ENCODE peak calls at places on chromosomes 13 and 19, in six cellular contexts. H is adrenal gland, X is endodermal cell, M is smooth muscle cell of the brain vasculature, J is fibroblast of pulmonary artery, W is right cardiac atrium. S is an unnamed sample.

GRCh38 chr13:60402022-60402421 is 5.0 kb downstream of the TDRD3 start:
- DNase-seq in H (no peak), X (no peak), M (no peak), J (no peak), W (no peak), S (no peak)

GRCh38 chr19:20278342-20278741 is 111.3 kb downstream of the ZNF486 start:
- DNase-seq in H (no peak), X (peak), M (no peak), J (no peak), W (no peak), S (no peak)

GRCh38 chr13:59346861-59347470 is 816.8 kb downstream of the DIAPH3 start:
- DNase-seq in H (no peak), X (no peak), M (no peak), J (no peak), W (peak), S (no peak)

GRCh38 chr13:71712988-71713653 is 153.9 kb downstream of the DACH1 start:
- DNase-seq in H (no peak), X (peak), M (peak), J (peak), W (no peak), S (peak)

GRCh38 chr19:344625-345319 is at the start of gene MIER2:
- DNase-seq in H (peak), X (peak), M (peak), J (peak), W (peak), S (peak)

GRCh38 chr19:27870293-27870692 is 1342.7 kb downstream of the UQCRFS1 start:
- DNase-seq in H (no peak), X (no peak), M (no peak), J (no peak), W (no peak), S (no peak)

GRCh38 chr19:13024958-13025653 is 29.8 kb downstream of the NFIX start:
- DNase-seq in H (no peak), X (peak), M (no peak), J (no peak), W (peak), S (peak)

GRCh38 chr19:36150586-36150985 is 1.7 kb downstream of the COX7A1 start:
- DNase-seq in H (no peak), X (no peak), M (no peak), J (no peak), W (peak), S (no peak)

GRCh38 chr13:108609353-108609752 is 20.1 kb upstream of the MYO16 start:
- DNase-seq in H (no peak), X (no peak), M (peak), J (peak), W (no peak), S (no peak)

GRCh38 chr13:52353116-52353718 is 52.8 kb downstream of the THSD1 start:
- DNase-seq in H (no peak), X (no peak), M (no peak), J (peak), W (no peak), S (no peak)

GRCh38 chr19:7869910-7870511 is 4.2 kb downstream of the PRR36 start:
- DNase-seq in H (peak), X (peak), M (no peak), J (peak), W (peak), S (no peak)

GRCh38 chr13:80086304-80086721 is 254.6 kb downstream of the SPRY2 start:
- DNase-seq in H (no peak), X (no peak), M (no peak), J (no peak), W (no peak), S (no peak)

GRCh38 chr19:32691952-32692726 is 518 bp downstream of the NUDT19 start:
- DNase-seq in H (peak), X (peak), M (no peak), J (peak), W (peak), S (peak)

GRCh38 chr19:39539165-39539518 is 819 bp downstream of the EID2 start:
- DNase-seq in H (no peak), X (no peak), M (no peak), J (peak), W (no peak), S (no peak)

GRCh38 chr13:106566682-106567420 is 1.1 kb downstream of the ARGLU1 start:
- DNase-seq in H (peak), X (peak), M (no peak), J (peak), W (peak), S (peak)

GRCh38 chr13:20291675-20292074 is 59.6 kb upstream of the GJB6 start:
- DNase-seq in H (no peak), X (no peak), M (no peak), J (no peak), W (no peak), S (no peak)

GRCh38 chr19:16436780-16437179 is 35.0 kb downstream of the EPS15L1 start:
- DNase-seq in H (no peak), X (no peak), M (no peak), J (no peak), W (peak), S (no peak)

GRCh38 chr13:52961196-52961845 is 67.3 kb upstream of the OLFM4 start:
- DNase-seq in H (no peak), X (no peak), M (no peak), J (no peak), W (no peak), S (no peak)

GRCh38 chr13:44273991-44274810 is 99.4 kb upstream of the SERP2 start:
- DNase-seq in H (no peak), X (no peak), M (no peak), J (peak), W (no peak), S (no peak)

GRCh38 chr13:113113846-113114271 is 8.3 kb downstream of the F7 start:
- DNase-seq in H (no peak), X (peak), M (no peak), J (no peak), W (peak), S (no peak)

GRCh38 chr13:50323440-50324070 is 308.3 kb downstream of the KCNRG start:
- DNase-seq in H (no peak), X (no peak), M (no peak), J (peak), W (no peak), S (no peak)

GRCh38 chr19:47766359-47766620 is 12.2 kb upstream of the SELENOW start:
- DNase-seq in H (no peak), X (no peak), M (no peak), J (no peak), W (no peak), S (no peak)

GRCh38 chr13:42685762-42686560 is 95.4 kb upstream of the FAM216B start:
- DNase-seq in H (no peak), X (no peak), M (no peak), J (peak), W (no peak), S (no peak)

GRCh38 chr13:28953714-28954113 is 133.6 kb downstream of the MTUS2 start:
- DNase-seq in H (no peak), X (no peak), M (no peak), J (no peak), W (no peak), S (no peak)

GRCh38 chr13:99421271-99421670 is 80.0 kb upstream of the TM9SF2 start:
- DNase-seq in H (no peak), X (no peak), M (no peak), J (no peak), W (no peak), S (no peak)

GRCh38 chr19:57689750-57690149 is 8.0 kb downstream of the ZNF551 start:
- DNase-seq in H (no peak), X (no peak), M (no peak), J (no peak), W (no peak), S (no peak)

GRCh38 chr13:69683921-69684663 is 423.5 kb upstream of the ATXN8OS start:
- DNase-seq in H (no peak), X (peak), M (no peak), J (no peak), W (no peak), S (no peak)

GRCh38 chr13:67267136-67267535 is 37.0 kb upstream of the PCDH9 start:
- DNase-seq in H (no peak), X (no peak), M (no peak), J (peak), W (no peak), S (no peak)

GRCh38 chr19:31979362-31979761 is 366.0 kb upstream of the ZNF507 start:
- DNase-seq in H (no peak), X (peak), M (no peak), J (no peak), W (no peak), S (no peak)